ENCODE peak calls at places on chromosome 22, in five cellular contexts. One of them, this sample, is unnamed.
A peak's percentile ranks its signal among the peaks of the same experiment; 100 is the strongest.

GRCh38 chr22:30435674-30436126 is 10.1 kb downstream of the MTFP1 start:
- DNase-seq in esophagus muscularis mucosa: no peak
- DNase-seq in effector memory CD4-positive, alpha-beta T cell: peak; percentile 85
- DNase-seq in neuronal stem cell: no peak
- DNase-seq in A549: no peak
- DNase-seq in this sample: no peak

GRCh38 chr22:25496396-25497064 is 67.9 kb upstream of the GRK3 start:
- DNase-seq in A549: no peak
- DNase-seq in esophagus muscularis mucosa: no peak
- DNase-seq in neuronal stem cell: no peak
- DNase-seq in effector memory CD4-positive, alpha-beta T cell: no peak
- DNase-seq in this sample: no peak

GRCh38 chr22:30240541-30241417 is 5.8 kb downstream of the LIF start:
- DNase-seq in effector memory CD4-positive, alpha-beta T cell: no peak
- DNase-seq in A549: no peak
- DNase-seq in esophagus muscularis mucosa: no peak
- DNase-seq in neuronal stem cell: no peak
- DNase-seq in this sample: no peak

GRCh38 chr22:32079110-32080089 is 36.3 kb downstream of the SLC5A1 start:
- DNase-seq in effector memory CD4-positive, alpha-beta T cell: no peak
- DNase-seq in neuronal stem cell: no peak
- DNase-seq in A549: peak; percentile 65
- DNase-seq in esophagus muscularis mucosa: peak; percentile 66
- DNase-seq in this sample: no peak

GRCh38 chr22:25746012-25746373 is 4.0 kb downstream of the MYO18B start:
- DNase-seq in esophagus muscularis mucosa: no peak
- DNase-seq in neuronal stem cell: no peak
- DNase-seq in A549: no peak
- DNase-seq in effector memory CD4-positive, alpha-beta T cell: no peak
- DNase-seq in this sample: no peak

GRCh38 chr22:25494774-25495173 is 69.7 kb upstream of the GRK3 start:
- DNase-seq in neuronal stem cell: no peak
- DNase-seq in esophagus muscularis mucosa: no peak
- DNase-seq in A549: no peak
- DNase-seq in effector memory CD4-positive, alpha-beta T cell: no peak
- DNase-seq in this sample: no peak

GRCh38 chr22:47038206-47038835 is 275.9 kb downstream of the TBC1D22A start:
- DNase-seq in esophagus muscularis mucosa: no peak
- DNase-seq in A549: no peak
- DNase-seq in neuronal stem cell: no peak
- DNase-seq in effector memory CD4-positive, alpha-beta T cell: no peak
- DNase-seq in this sample: no peak

GRCh38 chr22:50577987-50578775 is at the start of gene CPT1B:
- DNase-seq in A549: no peak
- DNase-seq in effector memory CD4-positive, alpha-beta T cell: no peak
- DNase-seq in esophagus muscularis mucosa: no peak
- DNase-seq in neuronal stem cell: no peak
- DNase-seq in this sample: no peak

GRCh38 chr22:42353883-42354727 is 78.1 kb downstream of the NFAM1 start:
- DNase-seq in esophagus muscularis mucosa: no peak
- DNase-seq in neuronal stem cell: no peak
- DNase-seq in A549: no peak
- DNase-seq in effector memory CD4-positive, alpha-beta T cell: no peak
- DNase-seq in this sample: no peak

GRCh38 chr22:41862530-41863266 is 29.8 kb downstream of the SREBF2 start:
- DNase-seq in effector memory CD4-positive, alpha-beta T cell: no peak
- DNase-seq in A549: no peak
- DNase-seq in esophagus muscularis mucosa: no peak
- DNase-seq in neuronal stem cell: no peak
- DNase-seq in this sample: no peak

GRCh38 chr22:25493794-25494193 is 70.7 kb upstream of the GRK3 start:
- DNase-seq in neuronal stem cell: no peak
- DNase-seq in effector memory CD4-positive, alpha-beta T cell: no peak
- DNase-seq in A549: no peak
- DNase-seq in esophagus muscularis mucosa: no peak
- DNase-seq in this sample: no peak

GRCh38 chr22:37267661-37268413 is 14.5 kb upstream of the CYTH4 start:
- DNase-seq in effector memory CD4-positive, alpha-beta T cell: no peak
- DNase-seq in esophagus muscularis mucosa: no peak
- DNase-seq in neuronal stem cell: no peak
- DNase-seq in A549: no peak
- DNase-seq in this sample: no peak

GRCh38 chr22:44172370-44173108 is 8.2 kb upstream of the PARVG start:
- DNase-seq in esophagus muscularis mucosa: peak; percentile 93
- DNase-seq in effector memory CD4-positive, alpha-beta T cell: no peak
- DNase-seq in neuronal stem cell: no peak
- DNase-seq in A549: no peak
- DNase-seq in this sample: peak; percentile 33

GRCh38 chr22:26707581-26707980 is 50.2 kb downstream of the MIAT start:
- DNase-seq in A549: no peak
- DNase-seq in esophagus muscularis mucosa: no peak
- DNase-seq in effector memory CD4-positive, alpha-beta T cell: no peak
- DNase-seq in neuronal stem cell: no peak
- DNase-seq in this sample: no peak

GRCh38 chr22:42649261-42650056 is at the start of gene CYB5R3:
- DNase-seq in neuronal stem cell: peak; percentile 66
- DNase-seq in esophagus muscularis mucosa: peak; percentile 95
- DNase-seq in effector memory CD4-positive, alpha-beta T cell: peak; percentile 70
- DNase-seq in A549: peak; percentile 65
- DNase-seq in this sample: peak; percentile 78

GRCh38 chr22:19959043-19959586 is 17.5 kb upstream of the TXNRD2 start:
- DNase-seq in neuronal stem cell: peak; percentile 96
- DNase-seq in esophagus muscularis mucosa: no peak
- DNase-seq in effector memory CD4-positive, alpha-beta T cell: no peak
- DNase-seq in A549: no peak
- DNase-seq in this sample: no peak

GRCh38 chr22:25281675-25282345 is 62.4 kb downstream of the CRYBB2 start:
- DNase-seq in neuronal stem cell: peak; percentile 5
- DNase-seq in esophagus muscularis mucosa: no peak
- DNase-seq in A549: no peak
- DNase-seq in effector memory CD4-positive, alpha-beta T cell: no peak
- DNase-seq in this sample: no peak

GRCh38 chr22:39129746-39130145 is 22.7 kb downstream of the CBX7 start:
- DNase-seq in neuronal stem cell: no peak
- DNase-seq in effector memory CD4-positive, alpha-beta T cell: no peak
- DNase-seq in A549: no peak
- DNase-seq in esophagus muscularis mucosa: no peak
- DNase-seq in this sample: no peak

GRCh38 chr22:39149915-39150847 is 2.3 kb downstream of the CBX7 start:
- DNase-seq in A549: no peak
- DNase-seq in neuronal stem cell: no peak
- DNase-seq in esophagus muscularis mucosa: no peak
- DNase-seq in effector memory CD4-positive, alpha-beta T cell: no peak
- DNase-seq in this sample: no peak

GRCh38 chr22:38403806-38404205 is 51.2 kb downstream of the KCNJ4 start:
- DNase-seq in A549: no peak
- DNase-seq in neuronal stem cell: no peak
- DNase-seq in esophagus muscularis mucosa: no peak
- DNase-seq in effector memory CD4-positive, alpha-beta T cell: no peak
- DNase-seq in this sample: no peak

GRCh38 chr22:48316876-48317250 is 1510.8 kb downstream of the BRD1 start:
- DNase-seq in neuronal stem cell: no peak
- DNase-seq in esophagus muscularis mucosa: no peak
- DNase-seq in A549: no peak
- DNase-seq in effector memory CD4-positive, alpha-beta T cell: no peak
- DNase-seq in this sample: no peak

DNA sequence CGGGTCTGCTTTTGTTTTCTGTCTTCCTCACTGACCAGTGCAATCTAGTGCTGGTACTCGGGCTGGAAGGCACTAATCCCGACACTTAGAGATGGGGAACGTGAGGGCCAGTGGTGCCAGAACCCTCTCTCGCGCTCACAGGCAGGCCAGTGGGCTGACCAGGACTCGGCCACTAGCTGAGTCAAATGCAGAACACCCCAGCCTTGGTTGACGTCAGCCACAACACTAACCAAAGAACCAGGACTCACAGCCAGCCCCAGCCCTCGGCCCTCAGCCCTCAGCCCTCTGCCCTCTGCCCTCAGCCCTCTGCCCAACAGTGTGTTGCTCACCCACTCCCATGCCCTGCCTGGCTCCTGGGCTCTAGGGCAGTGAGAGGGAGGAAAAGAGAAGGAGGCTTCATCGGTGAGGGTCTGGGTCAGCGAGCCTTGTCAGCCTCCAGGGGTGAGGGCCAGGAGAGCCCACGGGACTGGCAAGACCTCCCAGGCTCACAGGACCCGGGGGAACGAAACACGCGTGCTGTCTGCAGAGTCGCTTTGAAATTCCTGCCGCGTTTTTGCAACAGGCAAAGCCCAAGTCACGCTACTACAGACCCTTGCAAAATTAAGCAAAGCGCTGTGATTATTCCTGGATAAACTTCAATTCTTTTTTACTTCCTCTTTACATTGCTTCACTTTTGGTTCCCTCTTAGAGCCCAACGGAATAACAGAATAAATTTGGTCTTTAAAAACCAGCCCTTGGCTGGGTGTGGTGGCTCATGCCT is 27.5 kb downstream of the KIAA0930 start:
- DNase-seq in esophagus muscularis mucosa: no peak
- DNase-seq in neuronal stem cell: no peak
- DNase-seq in effector memory CD4-positive, alpha-beta T cell: no peak
- DNase-seq in A549: no peak
- DNase-seq in this sample: no peak
- H3K27ac ChIP-seq in esophagus muscularis mucosa: peak overlapping the region; percentile 63
- H3K27ac ChIP-seq in neuronal stem cell: no peak overlapping the region
- H3K27ac ChIP-seq in effector memory CD4-positive, alpha-beta T cell: no peak overlapping the region
- H3K27ac ChIP-seq in A549: peak overlapping the region; percentile 93
- H3K27ac ChIP-seq in this sample: peak overlapping the region; percentile 89

GRCh38 chr22:33584152-33584551 is 336.1 kb downstream of the LARGE1 start:
- DNase-seq in esophagus muscularis mucosa: no peak
- DNase-seq in neuronal stem cell: no peak
- DNase-seq in A549: no peak
- DNase-seq in effector memory CD4-positive, alpha-beta T cell: no peak
- DNase-seq in this sample: no peak
- H3K27ac ChIP-seq in esophagus muscularis mucosa: no peak overlapping the region
- H3K27ac ChIP-seq in neuronal stem cell: no peak overlapping the region
- H3K27ac ChIP-seq in A549: no peak overlapping the region
- H3K27ac ChIP-seq in effector memory CD4-positive, alpha-beta T cell: no peak overlapping the region
- H3K27ac ChIP-seq in this sample: no peak overlapping the region

DNA sequence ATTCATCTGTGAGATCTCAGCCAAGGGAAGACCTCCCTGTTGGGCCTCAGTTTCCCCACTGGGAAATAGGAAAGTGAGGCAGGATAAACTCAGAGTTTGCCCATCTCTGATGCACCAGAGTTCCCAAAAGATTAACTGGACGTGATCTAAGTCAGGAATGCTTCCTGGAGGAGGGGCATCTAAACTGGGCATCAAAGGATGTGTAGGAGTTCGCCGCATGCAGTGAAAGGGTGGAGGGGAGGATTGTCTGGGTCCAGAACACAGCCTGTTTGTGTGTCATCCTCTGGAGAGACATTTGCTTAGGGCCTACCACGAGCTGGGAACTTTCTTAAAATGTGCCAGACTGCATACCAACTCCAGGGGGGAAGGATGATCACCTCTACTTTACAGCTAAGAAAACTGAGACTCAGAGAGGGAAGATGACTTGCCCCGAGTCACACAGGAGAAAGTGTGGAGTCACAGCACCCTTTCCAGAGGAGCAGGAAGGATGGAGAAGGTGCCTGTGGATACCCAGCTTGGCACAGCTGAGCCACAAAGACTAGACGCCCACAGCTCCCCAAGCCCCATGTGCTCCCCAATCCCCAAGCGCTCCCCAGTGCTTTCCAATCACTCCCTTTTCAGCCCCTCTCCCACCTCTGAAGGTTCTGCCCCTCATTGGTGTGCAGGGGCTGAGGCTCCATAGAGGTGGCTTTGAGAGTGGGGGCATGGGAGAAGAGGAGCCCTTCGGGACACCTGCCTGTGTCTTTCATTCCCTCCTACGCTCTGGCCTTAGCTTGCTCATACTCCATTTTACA is 50.1 kb downstream of the MN1 start:
- DNase-seq in effector memory CD4-positive, alpha-beta T cell: no peak
- DNase-seq in neuronal stem cell: no peak
- DNase-seq in esophagus muscularis mucosa: no peak
- DNase-seq in A549: no peak
- DNase-seq in this sample: no peak
- H3K27ac ChIP-seq in effector memory CD4-positive, alpha-beta T cell: no peak overlapping the region
- H3K27ac ChIP-seq in neuronal stem cell: no peak overlapping the region
- H3K27ac ChIP-seq in esophagus muscularis mucosa: peak overlapping the region; percentile 78
- H3K27ac ChIP-seq in A549: no peak overlapping the region
- H3K27ac ChIP-seq in this sample: no peak overlapping the region

GRCh38 chr22:21612858-21613257 is 17.0 kb downstream of the YDJC start:
- DNase-seq in esophagus muscularis mucosa: no peak
- DNase-seq in neuronal stem cell: no peak
- DNase-seq in effector memory CD4-positive, alpha-beta T cell: no peak
- DNase-seq in A549: no peak
- DNase-seq in this sample: no peak

GRCh38 chr22:21615731-21616130 is 14.1 kb downstream of the YDJC start:
- DNase-seq in A549: no peak
- DNase-seq in neuronal stem cell: no peak
- DNase-seq in esophagus muscularis mucosa: no peak
- DNase-seq in effector memory CD4-positive, alpha-beta T cell: no peak
- DNase-seq in this sample: no peak

GRCh38 chr22:21611210-21611977 is 18.4 kb downstream of the YDJC start:
- DNase-seq in neuronal stem cell: no peak
- DNase-seq in esophagus muscularis mucosa: no peak
- DNase-seq in A549: no peak
- DNase-seq in effector memory CD4-positive, alpha-beta T cell: no peak
- DNase-seq in this sample: no peak

GRCh38 chr22:21613553-21614233 is 16.1 kb downstream of the YDJC start:
- DNase-seq in A549: no peak
- DNase-seq in neuronal stem cell: no peak
- DNase-seq in effector memory CD4-positive, alpha-beta T cell: no peak
- DNase-seq in esophagus muscularis mucosa: no peak
- DNase-seq in this sample: no peak
- H3K27ac ChIP-seq in A549: no peak overlapping the region
- H3K27ac ChIP-seq in neuronal stem cell: no peak overlapping the region
- H3K27ac ChIP-seq in effector memory CD4-positive, alpha-beta T cell: no peak overlapping the region
- H3K27ac ChIP-seq in esophagus muscularis mucosa: no peak overlapping the region
- H3K27ac ChIP-seq in this sample: no peak overlapping the region

DNA sequence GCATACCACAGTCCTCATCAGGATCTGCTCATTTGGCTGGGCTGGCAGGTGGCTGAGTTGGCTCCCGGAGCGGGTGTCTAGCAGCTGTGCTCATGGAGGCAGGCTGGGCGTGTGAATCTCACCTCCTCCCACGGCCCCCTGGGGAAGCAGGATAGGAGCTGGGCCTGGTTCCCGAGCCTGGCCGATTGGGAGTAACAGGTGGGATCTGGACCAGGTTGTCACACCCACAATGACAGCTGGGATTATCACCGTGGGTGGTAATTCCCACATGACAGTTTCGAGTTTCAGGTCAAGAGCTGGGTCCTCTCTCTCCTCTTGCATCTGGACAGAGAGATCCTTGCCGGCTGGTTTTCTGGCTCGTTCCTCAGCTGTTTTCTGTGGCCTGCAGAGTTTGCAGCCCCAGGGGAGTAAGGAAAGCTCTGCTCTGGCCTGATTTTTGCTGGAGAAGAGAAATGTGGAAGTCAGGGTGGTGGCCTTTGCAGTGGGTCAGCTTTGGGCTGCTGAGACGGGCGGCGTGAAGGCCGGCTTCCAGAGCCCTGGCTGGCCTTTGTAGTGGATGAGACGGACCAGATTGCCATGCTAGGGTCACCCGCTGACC is 57.0 kb downstream of the BCR start:
- DNase-seq in neuronal stem cell: peak; percentile 52
- DNase-seq in effector memory CD4-positive, alpha-beta T cell: no peak
- DNase-seq in esophagus muscularis mucosa: peak; percentile 94
- DNase-seq in A549: no peak
- DNase-seq in this sample: no peak
- H3K27ac ChIP-seq in neuronal stem cell: peak overlapping the region; percentile 41
- H3K27ac ChIP-seq in effector memory CD4-positive, alpha-beta T cell: no peak overlapping the region
- H3K27ac ChIP-seq in esophagus muscularis mucosa: peak overlapping the region; percentile 47
- H3K27ac ChIP-seq in A549: no peak overlapping the region
- H3K27ac ChIP-seq in this sample: no peak overlapping the region

This sample was measured in substantia nigra.